ENCODE peak calls at places on chromosome 9, in five cellular contexts. W, M, V, N and E are unnamed samples.
A peak's percentile ranks its signal among the peaks of the same experiment; 100 is the strongest.

GRCh38 chr9:653421-653820 is 188.1 kb upstream of the DMRT1 start:
- DNase-seq in M (no peak), N (no peak), V (no peak), W (no peak), E (no peak)

GRCh38 chr9:10921671-10922070 is 308.9 kb upstream of the PTPRD start:
- DNase-seq in M (no peak), W (no peak), N (no peak), V (no peak), E (no peak)

GRCh38 chr9:136725612-136726011 is 13.2 kb downstream of the DIPK1B start:
- DNase-seq in M (no peak), W (no peak), V (no peak), N (no peak), E (no peak)

GRCh38 chr9:132241840-132242620 is 80.2 kb downstream of the NTNG2 start:
- DNase-seq in M (peak; percentile 81), V (no peak), N (peak; percentile 54), W (peak; percentile 50), E (no peak)

GRCh38 chr9:114487607-114488300 is 17.5 kb downstream of the WHRN start:
- DNase-seq in W (peak; percentile 39), M (no peak), N (no peak), V (peak; percentile 63), E (peak; percentile 13)

GRCh38 chr9:110015759-110016158 is 192.2 kb downstream of the C9orf152 start:
- DNase-seq in V (peak; percentile 87), N (no peak), M (no peak), W (no peak), E (no peak)

GRCh38 chr9:21543187-21543586 is 61.1 kb upstream of the IFNE start:
- DNase-seq in M (no peak), W (no peak), N (no peak), V (no peak), E (no peak)

GRCh38 chr9:38226491-38226951 is 157.5 kb upstream of the SHB start:
- DNase-seq in N (no peak), V (no peak), M (no peak), W (no peak), E (no peak)

GRCh38 chr9:134699343-134699740 is 57.7 kb downstream of the COL5A1 start:
- DNase-seq in V (no peak), W (no peak), M (peak; percentile 33), N (peak; percentile 48), E (no peak)

GRCh38 chr9:36191290-36191645 is 547 bp downstream of the CLTA start:
- DNase-seq in W (no peak), N (peak; percentile 58), V (no peak), M (no peak), E (no peak)

GRCh38 chr9:124778575-124779367 is 1.8 kb downstream of the OLFML2A start:
- DNase-seq in M (no peak), V (no peak), N (no peak), W (no peak), E (no peak)

GRCh38 chr9:124331580-124331979 is 73.8 kb downstream of the NEK6 start:
- DNase-seq in N (no peak), W (no peak), V (no peak), M (peak; percentile 30), E (no peak)

GRCh38 chr9:10007356-10007755 is 605.4 kb downstream of the PTPRD start:
- DNase-seq in W (no peak), V (no peak), M (no peak), N (no peak), E (no peak)

GRCh38 chr9:69090140-69090750 is 54.7 kb downstream of the FXN start:
- DNase-seq in M (no peak), V (no peak), N (no peak), W (no peak), E (no peak)

GRCh38 chr9:135827301-135827700 is 80.0 kb downstream of the CAMSAP1 start:
- DNase-seq in W (no peak), M (no peak), N (no peak), V (no peak), E (no peak)

GRCh38 chr9:137879566-137880150 is 2.1 kb downstream of the CACNA1B start:
- DNase-seq in N (no peak), M (no peak), W (no peak), V (no peak), E (no peak)

GRCh38 chr9:89204811-89205210 is 26.2 kb upstream of the SHC3 start:
- DNase-seq in W (no peak), V (no peak), M (no peak), N (no peak), E (no peak)

GRCh38 chr9:129405831-129406220 is 215.1 kb downstream of the C9orf50 start:
- DNase-seq in N (no peak), W (no peak), M (peak; percentile 46), V (no peak), E (no peak)

GRCh38 chr9:33436445-33436844 is 10.9 kb downstream of the AQP3 start:
- DNase-seq in W (no peak), M (peak; percentile 61), V (no peak), N (no peak), E (no peak)

GRCh38 chr9:127664678-127665507 is 41.9 kb upstream of the CFAP157 start:
- DNase-seq in W (no peak), N (no peak), M (peak; percentile 48), V (no peak), E (peak; percentile 21)

GRCh38 chr9:29208670-29209069 is 1635.4 kb upstream of the C9orf72 start:
- DNase-seq in N (no peak), W (no peak), M (no peak), V (no peak), E (no peak)

GRCh38 chr9:13568851-13569618 is 289.5 kb upstream of the MPDZ start:
- DNase-seq in N (peak; percentile 19), W (no peak), V (no peak), M (peak; percentile 48), E (peak; percentile 46)

GRCh38 chr9:14769235-14769580 is 46.7 kb upstream of the CER1 start:
- DNase-seq in M (no peak), V (peak; percentile 32), N (no peak), W (no peak), E (no peak)

GRCh38 chr9:4855861-4856260 is 63.1 kb downstream of the RCL1 start:
- DNase-seq in V (peak; percentile 53), W (peak; percentile 47), M (no peak), N (no peak), E (no peak)

GRCh38 chr9:31302620-31303418 is 1081.6 kb upstream of the ACO1 start:
- DNase-seq in M (no peak), V (no peak), W (no peak), N (no peak), E (no peak)

GRCh38 chr9:104907278-104907951 is 20.5 kb downstream of the ABCA1 start:
- DNase-seq in V (peak; percentile 52), N (no peak), W (no peak), M (no peak), E (no peak)

GRCh38 chr9:34546834-34547827 is 24.3 kb upstream of the ENHO start:
- DNase-seq in M (peak; percentile 82), V (peak; percentile 75), W (no peak), N (peak; percentile 80), E (peak; percentile 69)

GRCh38 chr9:134781895-134782294 is 98.7 kb upstream of the FCN2 start:
- DNase-seq in M (no peak), N (no peak), V (no peak), W (no peak), E (no peak)

GRCh38 chr9:136957461-136957860 is 5.4 kb downstream of the LCN12 start:
- DNase-seq in M (no peak), W (no peak), V (no peak), N (no peak), E (no peak)

GRCh38 chr9:96453625-96454024 is 3.7 kb downstream of the HABP4 start:
- DNase-seq in V (peak; percentile 31), W (no peak), M (no peak), N (no peak), E (peak; percentile 43)

GRCh38 chr9:115888131-115888530 is 265.5 kb upstream of the PAPPA start:
- DNase-seq in V (no peak), W (no peak), N (no peak), M (no peak), E (no peak)

GRCh38 chr9:115891929-115892328 is 261.7 kb upstream of the PAPPA start:
- DNase-seq in V (peak; percentile 14), W (no peak), M (no peak), N (no peak), E (no peak)
- H3K27ac ChIP-seq in V (no peak overlapping the region), W (no peak overlapping the region), M (no peak overlapping the region), N (no peak overlapping the region), E (no peak overlapping the region)

GRCh38 chr9:70561805-70562395 is 147.4 kb upstream of the KLF9 start:
- DNase-seq in M (no peak), N (no peak), V (no peak), W (no peak), E (no peak)

GRCh38 chr9:70564464-70565190 is 150.2 kb upstream of the KLF9 start:
- DNase-seq in W (no peak), V (no peak), M (no peak), N (no peak), E (no peak)

GRCh38 chr9:70563437-70564204 is 149.2 kb upstream of the KLF9 start:
- DNase-seq in W (no peak), N (no peak), M (no peak), V (peak; percentile 64), E (no peak)

GRCh38 chr9:70561111-70561510 is 146.7 kb upstream of the KLF9 start:
- DNase-seq in M (no peak), V (no peak), W (no peak), N (no peak), E (no peak)

DNA sequence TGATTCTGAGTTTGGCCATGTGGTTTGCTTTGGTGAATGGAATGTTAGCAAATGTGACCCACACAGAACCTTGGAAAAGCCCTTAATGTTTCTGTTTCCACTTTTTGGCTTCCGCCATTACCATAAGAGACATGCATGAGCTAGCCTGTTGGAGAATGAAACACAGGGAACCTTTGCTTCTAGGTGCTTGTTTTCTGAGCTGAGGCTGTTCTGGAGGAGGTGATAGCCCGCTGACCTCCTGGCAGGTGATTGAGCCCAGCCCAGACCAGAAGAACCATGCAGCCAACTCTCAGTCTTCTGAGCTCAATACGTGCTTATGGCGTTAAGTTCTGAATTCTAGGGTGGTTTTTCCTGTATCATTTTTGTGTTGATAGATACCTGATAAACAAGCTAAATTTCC is 148.6 kb upstream of the KLF9 start:
- DNase-seq in M (no peak), V (no peak), W (no peak), N (no peak), E (no peak)
- H3K27ac ChIP-seq in M (peak overlapping the region; percentile 23), V (peak overlapping the region; percentile 78), W (no peak overlapping the region), N (no peak overlapping the region), E (no peak overlapping the region)

GRCh38 chr9:87793292-87793691 is 67.4 kb downstream of the CTSL start:
- DNase-seq in M (no peak), N (no peak), V (peak; percentile 44), W (no peak), E (no peak)
- H3K27ac ChIP-seq in M (no peak overlapping the region), N (no peak overlapping the region), V (peak overlapping the region; percentile 30), W (no peak overlapping the region), E (no peak overlapping the region)

DNA sequence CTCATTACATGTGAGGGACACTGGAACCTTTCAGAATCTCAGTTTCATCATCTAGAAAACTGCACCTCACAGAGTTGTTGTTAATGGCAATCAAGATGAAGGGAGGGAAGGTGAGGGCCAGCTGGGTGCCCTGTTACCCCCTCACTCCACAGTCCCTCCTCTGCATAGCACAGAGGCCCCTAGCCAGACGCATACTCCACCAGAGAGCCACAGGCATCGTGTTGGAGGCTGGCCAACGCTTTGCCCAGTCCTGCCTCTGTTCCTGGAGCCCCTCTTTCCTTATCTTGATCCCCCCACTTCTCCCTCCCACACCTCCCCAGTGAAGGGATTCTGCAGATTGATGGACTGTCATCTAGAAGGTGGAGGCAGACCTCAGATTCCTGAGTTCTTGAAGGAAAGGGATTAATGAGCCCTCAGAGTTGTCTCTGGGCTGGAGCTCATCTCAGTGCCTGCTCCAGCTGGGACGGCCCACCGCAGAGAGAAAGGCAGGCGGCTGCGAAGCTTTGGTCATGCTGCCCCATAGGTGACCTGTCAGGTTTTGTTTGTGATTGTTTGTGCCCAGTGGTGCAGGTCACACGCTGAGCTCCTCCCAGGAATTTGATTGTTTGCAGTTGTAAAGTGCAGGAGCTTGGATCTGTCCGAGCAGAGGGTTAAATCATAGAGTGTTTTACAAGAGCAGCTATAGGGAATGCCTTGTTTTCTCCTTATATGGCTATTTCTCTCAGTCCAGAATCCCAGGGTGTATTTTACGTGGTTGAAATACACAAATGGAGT is 487.3 kb downstream of the CCDC171 start:
- DNase-seq in N (no peak), V (peak; percentile 81), W (peak; percentile 35), M (no peak), E (no peak)
- H3K27ac ChIP-seq in N (no peak overlapping the region), V (peak overlapping the region; percentile 94), W (no peak overlapping the region), M (no peak overlapping the region), E (no peak overlapping the region)